ENCODE peak calls at places on chromosome 6, in six cellular contexts. C is GM23338, R is HCT116, K is A549, Q is GM12878, B is Panc1. S is an unnamed sample.

GRCh38 chr6:161434921-161435411 is 161.1 kb upstream of the AGPAT4 start:
- DNase-seq in C (no peak), Q (no peak), K (no peak), B (no peak), R (no peak), S (no peak)

GRCh38 chr6:43070028-43070632 is 6.0 kb upstream of the PTK7 start:
- DNase-seq in C (peak; percentile 90), K (peak; percentile 53), Q (no peak), R (peak; percentile 49), B (no peak), S (peak; percentile 17)

GRCh38 chr6:110703906-110704594 is 111.2 kb downstream of the CDK19 start:
- DNase-seq in R (no peak), Q (no peak), B (no peak), C (no peak), K (no peak), S (no peak)

GRCh38 chr6:69868961-69869360 is 2.6 kb downstream of the COL19A1 start:
- DNase-seq in R (no peak), C (no peak), B (no peak), K (no peak), Q (no peak), S (no peak)

GRCh38 chr6:39411465-39411864 is 89.0 kb upstream of the KCNK16 start:
- DNase-seq in R (no peak), B (no peak), Q (no peak), C (no peak), K (no peak), S (no peak)

GRCh38 chr6:160348552-160349441 is 619 bp downstream of the SLC22A3 start:
- DNase-seq in B (no peak), R (no peak), Q (no peak), C (peak; percentile 72), K (peak; percentile 51), S (no peak)

GRCh38 chr6:139371421-139372253 is 2.8 kb downstream of the CITED2 start:
- DNase-seq in R (no peak), Q (no peak), B (no peak), C (no peak), K (no peak), S (no peak)

GRCh38 chr6:105382918-105383317 is 20.0 kb downstream of the PREP start:
- DNase-seq in C (no peak), K (no peak), B (no peak), Q (no peak), R (no peak), S (no peak)

GRCh38 chr6:2028457-2029038 is 216.9 kb downstream of the GMDS start:
- DNase-seq in K (no peak), C (no peak), B (no peak), R (no peak), Q (peak; percentile 9), S (no peak)

GRCh38 chr6:126696921-126697693 is 357.2 kb downstream of the CENPW start:
- DNase-seq in K (no peak), B (no peak), R (no peak), Q (no peak), C (no peak), S (no peak)

GRCh38 chr6:134347916-134348805 is 30.2 kb upstream of the SGK1 start:
- DNase-seq in R (no peak), B (peak; percentile 81), C (no peak), Q (no peak), K (no peak), S (no peak)

GRCh38 chr6:50843842-50844241 is 25.2 kb downstream of the TFAP2B start:
- DNase-seq in Q (no peak), R (no peak), B (no peak), C (peak; percentile 97), K (peak; percentile 2), S (no peak)

GRCh38 chr6:43898358-43899131 is 128.5 kb downstream of the VEGFA start:
- DNase-seq in R (no peak), C (no peak), Q (no peak), B (no peak), K (no peak), S (no peak)

GRCh38 chr6:28543671-28544131 is 18.0 kb downstream of the GPX5 start:
- DNase-seq in K (no peak), C (peak; percentile 52), B (no peak), Q (no peak), R (no peak), S (peak; percentile 5)
- H3K27ac ChIP-seq in K (peak overlapping the region; percentile 63), C (peak overlapping the region; percentile 27), B (no peak overlapping the region), Q (no peak overlapping the region), R (no peak overlapping the region), S (no peak overlapping the region)

GRCh38 chr6:93418448-93419303 is 683 bp downstream of the EPHA7 start:
- DNase-seq in R (no peak), K (peak; percentile 1), Q (no peak), C (peak; percentile 79), B (no peak), S (no peak)

GRCh38 chr6:93419304-93420162 is at the start of gene EPHA7:
- DNase-seq in R (no peak), B (peak; percentile 86), C (peak; percentile 98), K (peak; percentile 46), Q (no peak), S (no peak)

GRCh38 chr6:93423542-93423941 is 4.2 kb upstream of the EPHA7 start:
- DNase-seq in K (no peak), Q (no peak), C (peak; percentile 65), B (no peak), R (peak; percentile 8), S (no peak)

GRCh38 chr6:93420163-93420806 is 926 bp upstream of the EPHA7 start:
- DNase-seq in Q (no peak), B (no peak), R (no peak), C (peak; percentile 52), K (no peak), S (no peak)

GRCh38 chr6:93424303-93425064 is 5.1 kb upstream of the EPHA7 start:
- DNase-seq in C (peak; percentile 68), B (no peak), R (no peak), K (no peak), Q (no peak), S (no peak)
- TF ChIP-seq CTCF in C (peak; percentile 88), B (peak; percentile 54), R (peak; percentile 25), K (peak; percentile 20), Q (peak; percentile 41), S (peak; percentile 18)

GRCh38 chr6:16851044-16851540 is 89.8 kb upstream of the ATXN1 start:
- DNase-seq in C (no peak), K (no peak), B (no peak), Q (no peak), R (no peak), S (no peak)
- TF ChIP-seq REST in C (no peak), K (no peak), B (no peak), Q (no peak), R (no peak), S (no peak)

GRCh38 chr6:45685076-45685475 is 307.3 kb upstream of the SUPT3H start:
- DNase-seq in C (no peak), K (no peak), R (no peak), Q (no peak), B (no peak), S (no peak)

GRCh38 chr6:45684476-45684875 is 306.7 kb upstream of the SUPT3H start:
- DNase-seq in C (no peak), Q (no peak), R (no peak), K (no peak), B (no peak), S (no peak)

GRCh38 chr6:45679163-45679562 is 301.4 kb upstream of the SUPT3H start:
- DNase-seq in K (no peak), R (no peak), B (no peak), C (no peak), Q (no peak), S (no peak)

GRCh38 chr6:45679631-45680030 is 301.9 kb upstream of the SUPT3H start:
- DNase-seq in R (no peak), B (no peak), Q (no peak), C (no peak), K (no peak), S (no peak)

DNA sequence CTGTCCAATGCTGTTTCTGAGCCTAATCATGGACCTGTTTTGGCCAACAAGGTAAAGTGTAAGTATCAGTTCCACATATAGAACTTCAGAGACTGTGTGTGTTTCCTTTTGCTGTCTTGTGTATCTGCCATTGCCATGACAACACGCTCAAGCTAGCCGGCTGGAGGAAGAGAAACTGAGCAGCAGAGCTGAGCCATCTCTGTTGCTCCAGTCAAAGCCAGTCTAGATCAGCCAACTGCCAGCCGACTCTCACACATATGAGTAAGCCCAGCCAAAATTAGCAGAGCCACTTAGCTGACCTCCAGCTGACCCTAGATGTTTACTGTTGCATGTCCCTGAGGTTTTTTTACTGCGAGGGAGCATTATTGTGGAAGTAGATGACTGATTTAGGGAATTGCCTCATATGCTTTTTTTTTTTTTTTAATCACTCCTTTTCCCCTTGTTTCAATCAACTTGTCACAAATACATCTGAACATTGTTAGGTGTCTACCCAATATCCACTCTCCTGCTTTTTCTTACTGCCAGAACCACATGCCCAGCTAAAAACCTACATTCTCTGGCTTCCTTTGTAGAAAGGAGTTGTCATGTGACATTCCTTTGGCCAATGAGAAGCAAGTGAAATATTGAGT is 304.2 kb upstream of the SUPT3H start:
- DNase-seq in Q (peak; percentile 95), C (no peak), B (no peak), R (no peak), K (no peak), S (peak; percentile 26)
- H3K27ac ChIP-seq in Q (no peak overlapping the region), C (no peak overlapping the region), B (no peak overlapping the region), R (no peak overlapping the region), K (no peak overlapping the region), S (no peak overlapping the region)

DNA sequence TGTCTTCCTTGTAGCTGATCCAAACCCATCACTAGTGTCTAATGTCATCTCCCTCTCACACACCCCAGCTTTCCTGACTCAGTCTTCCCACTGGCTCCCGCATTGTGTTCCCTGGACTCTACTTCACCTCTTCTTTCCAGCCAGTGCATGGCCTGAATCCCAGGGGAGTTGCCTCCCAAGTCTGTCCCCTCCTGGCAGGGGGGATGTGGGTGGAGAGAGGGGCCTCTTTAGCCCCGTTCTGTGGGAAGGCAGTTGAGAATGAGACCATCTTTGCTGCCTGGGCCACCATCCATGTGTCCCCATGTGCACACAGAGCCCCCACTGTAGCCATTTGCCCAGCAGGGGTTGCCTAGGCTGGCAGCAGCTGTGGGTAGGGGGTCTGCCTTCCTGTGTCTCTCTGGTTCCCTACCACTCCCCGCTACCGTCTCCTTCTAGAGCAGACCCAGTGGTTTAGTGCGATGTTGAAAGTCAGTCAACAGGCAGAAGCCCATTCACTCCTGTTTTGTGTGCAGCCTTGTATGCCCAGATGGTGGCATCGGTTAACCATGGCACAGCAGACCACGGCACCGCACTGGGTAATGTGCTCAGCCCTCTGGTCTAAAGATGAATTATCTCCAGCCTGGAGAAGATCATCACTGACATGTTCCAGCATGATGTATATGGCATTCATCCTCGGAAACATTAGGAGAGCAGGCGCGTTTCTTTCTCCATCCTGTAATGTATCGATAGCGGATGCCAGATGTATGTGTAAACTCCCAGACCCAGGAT is 178.8 kb upstream of the SNX9 start:
- DNase-seq in K (peak; percentile 5), B (no peak), Q (no peak), R (no peak), C (no peak), S (peak; percentile 71)
- TF ChIP-seq CTCF in K (peak; percentile 18), B (no peak), Q (peak; percentile 7), R (peak; percentile 42), C (peak; percentile 13), S (no peak)

DNA sequence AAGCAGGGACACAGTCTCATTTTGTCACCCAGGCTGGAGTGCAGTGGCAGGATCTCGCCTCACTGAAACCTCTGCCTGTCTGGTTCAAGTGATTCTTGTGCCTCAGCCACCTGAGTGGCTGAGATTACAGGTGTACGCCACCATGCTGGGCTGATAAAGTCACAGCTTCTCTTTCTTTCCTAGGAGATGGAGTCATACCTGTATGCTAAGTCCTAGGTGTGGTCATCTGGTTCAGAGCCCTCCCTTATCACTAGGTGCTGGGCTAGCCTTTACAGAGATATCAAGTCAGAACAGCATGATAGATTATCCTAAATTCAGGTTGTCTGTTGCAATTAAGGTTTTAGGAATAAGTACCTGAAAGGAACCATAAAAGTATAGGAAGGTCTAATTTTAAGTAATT is 86.7 kb downstream of the AHI1 start:
- DNase-seq in Q (no peak), K (no peak), C (no peak), R (no peak), B (no peak), S (no peak)
- TF ChIP-seq REST in Q (no peak), K (no peak), C (no peak), R (no peak), B (no peak), S (no peak)